ENCODE peak calls at places on chromosomes 2 and 18, in four cellular contexts. One of them, this sample, is unnamed.

GRCh38 chr2:216536725-216537124 is 38.1 kb downstream of the RPL37A start:
- DNase-seq in HepG2: no peak
- DNase-seq in Calu3: no peak
- DNase-seq in heart right ventricle: peak
- DNase-seq in this sample: no peak

GRCh38 chr18:70288171-70288850 is 534 bp upstream of the SOCS6 start:
- DNase-seq in HepG2: peak
- DNase-seq in Calu3: peak
- DNase-seq in heart right ventricle: peak
- DNase-seq in this sample: no peak

GRCh38 chr18:44693030-44693784 is 12.5 kb downstream of the SETBP1 start:
- DNase-seq in HepG2: no peak
- DNase-seq in Calu3: no peak
- DNase-seq in heart right ventricle: no peak
- DNase-seq in this sample: no peak

GRCh38 chr2:235690082-235690808 is 196.4 kb downstream of the AGAP1 start:
- DNase-seq in HepG2: no peak
- DNase-seq in Calu3: no peak
- DNase-seq in heart right ventricle: no peak
- DNase-seq in this sample: no peak

GRCh38 chr2:102229141-102229764 is 42.4 kb downstream of the IL1RL2 start:
- DNase-seq in HepG2: no peak
- DNase-seq in Calu3: no peak
- DNase-seq in heart right ventricle: no peak
- DNase-seq in this sample: no peak

GRCh38 chr2:53366570-53366969 is 401.0 kb upstream of the CHAC2 start:
- DNase-seq in HepG2: no peak
- DNase-seq in Calu3: no peak
- DNase-seq in heart right ventricle: no peak
- DNase-seq in this sample: no peak

GRCh38 chr2:169260246-169260645 is 102.1 kb downstream of the LRP2 start:
- DNase-seq in HepG2: no peak
- DNase-seq in Calu3: no peak
- DNase-seq in heart right ventricle: no peak
- DNase-seq in this sample: no peak

GRCh38 chr2:20961858-20962257 is 82.0 kb downstream of the APOB start:
- DNase-seq in HepG2: no peak
- DNase-seq in Calu3: no peak
- DNase-seq in heart right ventricle: no peak
- DNase-seq in this sample: no peak

GRCh38 chr18:51936115-51936514 is 403.9 kb upstream of the DCC start:
- DNase-seq in HepG2: no peak
- DNase-seq in Calu3: no peak
- DNase-seq in heart right ventricle: no peak
- DNase-seq in this sample: no peak

GRCh38 chr2:145273840-145274239 is 753.9 kb upstream of the ZEB2 start:
- DNase-seq in HepG2: no peak
- DNase-seq in Calu3: no peak
- DNase-seq in heart right ventricle: no peak
- DNase-seq in this sample: no peak

GRCh38 chr2:200587007-200587616 is 1.3 kb downstream of the AOX1 start:
- DNase-seq in HepG2: no peak
- DNase-seq in Calu3: no peak
- DNase-seq in heart right ventricle: no peak
- DNase-seq in this sample: no peak

GRCh38 chr2:215982465-215982875 is 30.9 kb downstream of the MREG start:
- DNase-seq in HepG2: peak
- DNase-seq in Calu3: peak
- DNase-seq in heart right ventricle: no peak
- DNase-seq in this sample: no peak

GRCh38 chr2:178635897-178636296 is 155.6 kb downstream of the PLEKHA3 start:
- DNase-seq in HepG2: no peak
- DNase-seq in Calu3: no peak
- DNase-seq in heart right ventricle: no peak
- DNase-seq in this sample: no peak

GRCh38 chr18:47490882-47491281 is 239.4 kb upstream of the SKOR2 start:
- DNase-seq in HepG2: no peak
- DNase-seq in Calu3: no peak
- DNase-seq in heart right ventricle: no peak
- DNase-seq in this sample: no peak

DNA sequence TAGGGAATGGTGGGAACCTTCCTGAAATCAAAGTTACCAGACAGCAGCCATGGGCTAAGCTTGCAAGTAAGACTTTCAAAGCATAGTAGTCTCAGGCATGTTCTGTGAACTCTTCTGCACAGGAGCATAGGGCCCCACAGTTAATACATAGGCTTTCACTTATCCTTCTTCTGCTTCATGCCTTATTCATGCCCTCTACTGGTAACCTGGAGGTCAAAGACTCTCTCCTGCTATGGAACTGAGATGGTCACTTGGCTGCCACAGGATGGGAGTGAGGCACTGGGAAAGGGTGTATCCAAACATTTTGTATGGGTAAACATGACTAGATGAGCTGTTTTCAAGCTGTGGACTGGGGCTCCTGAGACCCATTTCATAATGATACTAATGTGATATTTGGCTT is 49.1 kb upstream of the ZNF638 start:
- DNase-seq in HepG2: peak
- DNase-seq in Calu3: no peak
- DNase-seq in heart right ventricle: no peak
- DNase-seq in this sample: no peak
- TF ChIP-seq CTCF in HepG2: peak
- TF ChIP-seq CTCF in Calu3: no peak
- TF ChIP-seq CTCF in heart right ventricle: no peak
- TF ChIP-seq CTCF in this sample: no peak

DNA sequence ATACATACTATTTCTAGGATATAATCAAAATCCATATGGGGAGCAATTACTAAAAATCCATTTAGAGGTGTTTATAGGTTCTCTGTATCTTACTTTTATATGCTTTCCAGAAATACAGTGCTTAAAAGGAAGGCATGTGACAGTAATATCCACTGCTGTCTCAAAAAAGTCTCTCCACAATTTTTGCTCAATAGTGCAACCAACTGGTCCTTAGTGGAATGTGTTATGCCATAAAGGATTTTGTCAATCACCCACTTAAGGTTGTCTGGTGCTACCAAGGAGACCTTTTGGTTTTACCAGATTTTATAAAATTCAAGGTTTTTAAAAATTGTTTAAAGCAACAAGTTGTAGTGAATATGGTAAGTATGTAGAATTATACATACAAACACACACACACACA is 328.5 kb upstream of the DSEL start:
- DNase-seq in HepG2: no peak
- DNase-seq in Calu3: no peak
- DNase-seq in heart right ventricle: no peak
- DNase-seq in this sample: no peak
- TF ChIP-seq CTCF in HepG2: no peak
- TF ChIP-seq CTCF in Calu3: no peak
- TF ChIP-seq CTCF in heart right ventricle: no peak
- TF ChIP-seq CTCF in this sample: no peak

GRCh38 chr2:66084948-66085590 is 349.9 kb upstream of the MEIS1 start:
- DNase-seq in HepG2: no peak
- DNase-seq in Calu3: no peak
- DNase-seq in heart right ventricle: no peak
- DNase-seq in this sample: no peak

GRCh38 chr2:66082576-66082975 is 352.3 kb upstream of the MEIS1 start:
- DNase-seq in HepG2: no peak
- DNase-seq in Calu3: no peak
- DNase-seq in heart right ventricle: no peak
- DNase-seq in this sample: no peak

DNA sequence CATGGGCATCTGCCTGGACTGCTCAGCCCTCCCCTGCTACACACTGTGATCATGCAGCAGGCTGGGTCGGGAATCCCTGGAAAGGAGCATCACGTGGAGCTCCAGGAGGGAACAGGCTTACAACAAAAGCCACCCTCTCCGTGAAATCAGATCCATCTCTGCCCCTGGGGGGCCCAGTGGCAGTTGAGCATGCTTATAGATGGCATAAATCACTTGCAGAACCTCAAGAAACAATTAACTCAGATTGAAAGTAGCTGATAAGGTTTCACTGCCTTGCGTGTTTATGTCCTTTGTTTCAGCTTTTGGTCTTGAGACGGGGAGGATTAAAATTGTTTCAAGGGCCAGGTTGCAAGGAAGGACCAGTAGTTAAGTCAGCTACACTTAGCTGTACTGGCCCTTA is 354.8 kb upstream of the MEIS1 start:
- DNase-seq in HepG2: no peak
- DNase-seq in Calu3: no peak
- DNase-seq in heart right ventricle: no peak
- DNase-seq in this sample: no peak
- TF ChIP-seq CTCF in HepG2: no peak
- TF ChIP-seq CTCF in Calu3: no peak
- TF ChIP-seq CTCF in heart right ventricle: no peak
- TF ChIP-seq CTCF in this sample: no peak

DNA sequence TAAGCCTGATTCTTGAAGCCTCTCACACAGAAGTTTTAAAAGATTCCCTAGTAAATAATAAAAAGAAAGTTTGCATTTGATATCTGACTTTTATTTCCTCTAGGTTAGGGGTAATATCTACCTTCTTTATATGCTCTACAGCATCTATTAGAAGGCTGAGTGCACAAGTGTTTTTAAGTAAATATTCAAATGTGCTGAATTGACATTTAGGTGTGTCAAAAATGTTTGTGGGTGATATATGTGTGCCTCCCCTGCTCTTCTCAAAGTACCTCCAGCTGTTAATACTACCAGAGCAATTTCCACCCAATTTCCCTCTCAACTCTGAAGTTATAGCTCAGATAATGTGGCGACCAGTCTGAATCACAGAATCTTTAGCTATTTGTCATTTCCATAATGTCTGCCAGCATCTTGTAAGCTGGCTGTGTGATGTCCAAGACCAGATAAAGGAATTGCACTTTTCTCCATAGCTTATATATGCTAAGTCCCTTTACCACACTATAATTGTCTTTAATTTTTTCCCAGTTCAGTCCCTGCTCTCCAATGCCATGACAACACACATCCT is 24.4 kb upstream of the ERMN start:
- DNase-seq in HepG2: no peak
- DNase-seq in Calu3: no peak
- DNase-seq in heart right ventricle: no peak
- DNase-seq in this sample: no peak
- TF ChIP-seq CTCF in HepG2: no peak
- TF ChIP-seq CTCF in Calu3: no peak
- TF ChIP-seq CTCF in heart right ventricle: no peak
- TF ChIP-seq CTCF in this sample: no peak

DNA sequence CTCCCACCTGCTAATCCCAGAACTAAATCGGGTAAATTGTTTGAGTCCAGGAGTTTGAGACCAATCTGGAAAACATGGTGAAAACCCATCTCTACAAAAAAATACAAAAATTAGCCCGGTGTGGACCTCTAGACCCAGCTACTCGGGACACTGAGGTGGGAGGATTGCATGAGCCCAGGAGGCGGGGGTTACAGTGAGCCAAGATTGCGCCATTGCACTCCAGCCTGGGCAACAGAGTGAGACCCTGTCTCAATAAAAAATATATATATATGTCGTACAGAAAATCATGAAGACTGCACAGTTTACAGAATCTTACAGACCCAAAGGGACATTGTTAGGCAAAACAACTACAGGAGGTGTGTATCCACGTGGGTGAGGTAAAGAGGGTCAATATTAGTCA is 4.0 kb upstream of the DPY30 start:
- DNase-seq in HepG2: no peak
- DNase-seq in Calu3: no peak
- DNase-seq in heart right ventricle: no peak
- DNase-seq in this sample: no peak
- TF ChIP-seq CTCF in HepG2: no peak
- TF ChIP-seq CTCF in Calu3: no peak
- TF ChIP-seq CTCF in heart right ventricle: no peak
- TF ChIP-seq CTCF in this sample: no peak

GRCh38 chr2:190338453-190338852 is 4.9 kb upstream of the INPP1 start:
- DNase-seq in HepG2: no peak
- DNase-seq in Calu3: no peak
- DNase-seq in heart right ventricle: no peak
- DNase-seq in this sample: no peak
- TF ChIP-seq CTCF in HepG2: peak
- TF ChIP-seq CTCF in Calu3: no peak
- TF ChIP-seq CTCF in heart right ventricle: no peak
- TF ChIP-seq CTCF in this sample: peak

GRCh38 chr18:64322189-64322588 is 173.3 kb upstream of the LINC00305 start:
- DNase-seq in HepG2: no peak
- DNase-seq in Calu3: no peak
- DNase-seq in heart right ventricle: no peak
- DNase-seq in this sample: no peak

DNA sequence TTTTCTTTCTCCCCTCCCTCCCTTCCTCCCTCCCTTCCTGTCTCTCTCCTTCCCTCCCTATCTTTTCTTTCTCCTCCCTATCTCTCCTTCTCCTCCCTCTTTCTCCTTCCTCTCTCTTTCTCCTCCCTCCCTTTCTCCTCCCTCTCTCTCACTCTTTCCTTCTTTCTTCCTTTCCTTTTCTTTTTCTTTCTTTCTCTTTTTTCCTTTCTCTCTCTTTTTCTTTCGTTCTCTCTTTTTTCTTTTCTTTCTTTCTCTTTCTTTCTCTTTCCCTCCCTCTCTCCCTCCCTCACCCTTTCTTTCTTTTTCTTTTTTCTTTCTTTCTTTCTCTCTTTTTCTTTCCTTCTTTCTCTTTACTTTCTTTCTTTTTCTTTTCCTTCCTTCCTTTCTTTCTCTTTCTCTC is 169.7 kb upstream of the LINC00305 start:
- DNase-seq in HepG2: no peak
- DNase-seq in Calu3: no peak
- DNase-seq in heart right ventricle: no peak
- DNase-seq in this sample: no peak
- TF ChIP-seq CTCF in HepG2: no peak
- TF ChIP-seq CTCF in Calu3: no peak
- TF ChIP-seq CTCF in heart right ventricle: no peak
- TF ChIP-seq CTCF in this sample: no peak